ENCODE peak calls at places on chromosomes 1 and 21, in nine cellular contexts. U, Q, D, P, V, X, I, K and O are unnamed samples. For H3K4me1 and H3K36me3, the result is how much of the 10 kb centered on the place peaks cover.

GRCh38 chr1:54132485-54132884 is 20.3 kb downstream of the CDCP2 start:
- DNase-seq in Q (no peak), P (no peak), V (no peak), D (no peak), K (no peak), X (no peak), I (no peak), U (no peak), O (no peak)

GRCh38 chr1:117599822-117600221 is 6.0 kb upstream of the TENT5C start:
- DNase-seq in I (no peak), Q (no peak), D (no peak), X (no peak), V (no peak), P (peak), K (peak), U (no peak), O (no peak)

GRCh38 chr1:48794815-48795214 is 18.1 kb upstream of the BEND5 start:
- DNase-seq in I (no peak), V (no peak), K (no peak), U (no peak), D (no peak), P (no peak), X (no peak), Q (no peak), O (no peak)

GRCh38 chr1:37753473-37754321 is 11.2 kb downstream of the EPHA10 start:
- DNase-seq in X (no peak), P (no peak), I (no peak), V (no peak), Q (no peak), D (no peak), U (no peak), K (no peak), O (no peak)

GRCh38 chr1:236858203-236858602 is 63.1 kb downstream of the MTR start:
- DNase-seq in U (no peak), D (no peak), P (no peak), K (no peak), Q (no peak), V (no peak), I (no peak), X (no peak), O (no peak)

GRCh38 chr1:74419611-74420010 is 92.8 kb downstream of the LRRC53 start:
- DNase-seq in X (no peak), U (no peak), K (no peak), D (no peak), P (no peak), Q (no peak), V (no peak), I (no peak), O (no peak)

GRCh38 chr21:41830764-41831452 is 48.2 kb downstream of the PRDM15 start:
- DNase-seq in X (no peak), D (no peak), K (no peak), P (no peak), Q (no peak), V (no peak), I (no peak), U (no peak), O (no peak)

GRCh38 chr1:158058339-158059025 is 65.0 kb downstream of the KIRREL1 start:
- DNase-seq in V (no peak), P (no peak), D (no peak), U (no peak), I (no peak), Q (no peak), X (no peak), K (no peak), O (no peak)

GRCh38 chr1:199743227-199743626 is 284.3 kb upstream of the NR5A2 start:
- DNase-seq in K (no peak), I (no peak), D (no peak), U (peak), X (no peak), V (no peak), Q (no peak), P (no peak), O (no peak)

GRCh38 chr1:77683142-77683835 is 831 bp upstream of the ZZZ3 start:
- DNase-seq in X (peak), I (peak), P (peak), Q (peak), V (peak), D (peak), U (peak), K (peak), O (peak)

GRCh38 chr1:55504306-55504706 is 289.1 kb upstream of the USP24 start:
- DNase-seq in P (no peak), U (no peak), V (no peak), K (no peak), Q (no peak), D (no peak), X (no peak), I (no peak), O (no peak)

GRCh38 chr1:233679598-233679997 is 65.7 kb downstream of the KCNK1 start:
- DNase-seq in Q (no peak), V (no peak), I (no peak), D (no peak), U (no peak), P (no peak), K (no peak), X (no peak), O (no peak)

GRCh38 chr1:145997156-145998023 is 1.0 kb upstream of the TXNIP start:
- DNase-seq in D (no peak), P (peak), X (no peak), Q (no peak), U (peak), K (peak), I (peak), V (peak), O (no peak)

GRCh38 chr1:147336290-147336689 is 93.8 kb downstream of the CHD1L start:
- DNase-seq in P (no peak), D (no peak), X (no peak), I (no peak), U (no peak), Q (no peak), V (no peak), K (no peak), O (no peak)

GRCh38 chr1:21552715-21553114 is 43.5 kb downstream of the ALPL start:
- DNase-seq in D (peak), X (no peak), K (no peak), P (no peak), U (peak), Q (peak), V (no peak), I (no peak), O (no peak)

DNA sequence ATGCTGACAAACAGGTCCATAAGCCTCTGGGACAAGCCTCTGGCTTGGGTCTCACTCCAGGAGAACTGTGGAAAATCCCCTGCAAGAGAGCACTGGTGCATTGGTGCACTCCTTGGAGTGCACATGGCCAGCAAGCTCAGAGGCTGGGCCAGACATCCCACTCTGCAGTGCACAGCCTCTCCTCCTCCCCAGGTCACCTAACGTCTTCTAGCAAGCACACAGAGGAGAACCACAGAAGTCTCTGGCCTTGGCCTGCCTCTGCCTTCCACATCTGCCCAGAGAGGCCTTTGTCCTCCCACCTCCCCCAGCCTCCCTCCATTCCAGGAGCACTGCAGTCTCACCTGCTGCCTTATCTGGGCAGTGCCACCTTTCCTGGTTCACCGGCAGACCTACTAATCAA is 4.2 kb downstream of the PGLYRP3 start:
- DNase-seq in D (no peak), Q (no peak), X (no peak), K (no peak), P (no peak), U (no peak), I (no peak), V (no peak), O (no peak)
- TF ChIP-seq CTCF in D (no peak), Q (no peak), X (no peak), K (no peak), P (no peak), U (no peak), I (no peak), V (no peak), O (no peak)

GRCh38 chr1:184497962-184498723 is 111.3 kb downstream of the C1orf21 start:
- DNase-seq in K (no peak), I (no peak), Q (no peak), X (no peak), D (no peak), U (no peak), P (no peak), V (no peak), O (peak)
- H3K4me1 ChIP-seq in K (half or more), I (under half), Q (half or more), X (under half), D (under half), U (under half), P (under half), V (under half), O (under half)

GRCh38 chr1:42930178-42931107 is 28.2 kb downstream of the SLC2A1 start:
- DNase-seq in U (no peak), K (no peak), Q (no peak), X (no peak), P (no peak), I (no peak), V (no peak), D (no peak), O (no peak)

GRCh38 chr1:42927920-42928505 is 30.7 kb downstream of the SLC2A1 start:
- DNase-seq in Q (no peak), K (no peak), P (no peak), U (no peak), X (no peak), D (peak), V (no peak), I (no peak), O (no peak)

GRCh38 chr1:42931108-42931539 is 27.5 kb downstream of the SLC2A1 start:
- DNase-seq in U (peak), K (no peak), I (no peak), V (peak), Q (no peak), D (no peak), P (peak), X (no peak), O (peak)

GRCh38 chr1:42928859-42929258 is 29.8 kb downstream of the SLC2A1 start:
- DNase-seq in P (no peak), U (no peak), I (no peak), X (no peak), D (no peak), V (no peak), Q (no peak), K (no peak), O (no peak)

GRCh38 chr1:42929434-42930177 is 29.1 kb downstream of the SLC2A1 start:
- DNase-seq in X (no peak), P (no peak), U (no peak), I (no peak), K (no peak), V (no peak), D (no peak), Q (no peak), O (no peak)
- H3K36me3 ChIP-seq in X (under half), P (under half), U (under half), I (under half), K (under half), V (under half), D (under half), Q (under half), O (under half)

GRCh38 chr1:109847251-109847650 is 63.4 kb upstream of the CSF1 start:
- DNase-seq in K (no peak), U (no peak), D (no peak), P (no peak), I (no peak), V (no peak), X (no peak), Q (no peak), O (no peak)
- TF ChIP-seq CTCF in K (no peak), U (no peak), D (no peak), P (no peak), I (no peak), V (no peak), X (no peak), Q (no peak), O (no peak)

GRCh38 chr1:203797948-203798347 is 2.5 kb downstream of the ZBED6 start:
- DNase-seq in U (no peak), D (no peak), V (no peak), I (no peak), X (no peak), Q (peak), K (no peak), P (no peak), O (peak)
- H3K4me1 ChIP-seq in U (under half), D (under half), V (under half), I (half or more), X (under half), Q (half or more), K (half or more), P (under half), O (under half)

GRCh38 chr1:19894218-19894617 is 12.0 kb downstream of the OTUD3 start:
- DNase-seq in K (no peak), I (no peak), X (no peak), V (no peak), Q (no peak), U (peak), P (no peak), D (peak), O (no peak)

GRCh38 chr1:19889656-19890055 is 7.5 kb downstream of the OTUD3 start:
- DNase-seq in X (no peak), K (no peak), U (peak), I (no peak), V (no peak), D (no peak), P (no peak), Q (no peak), O (no peak)

GRCh38 chr1:19893687-19894086 is 11.5 kb downstream of the OTUD3 start:
- DNase-seq in K (no peak), I (no peak), U (no peak), X (no peak), Q (no peak), P (no peak), V (no peak), D (no peak), O (no peak)

GRCh38 chr1:19892129-19892528 is 9.9 kb downstream of the OTUD3 start:
- DNase-seq in D (no peak), V (no peak), P (no peak), K (no peak), Q (no peak), I (no peak), U (no peak), X (no peak), O (no peak)

DNA sequence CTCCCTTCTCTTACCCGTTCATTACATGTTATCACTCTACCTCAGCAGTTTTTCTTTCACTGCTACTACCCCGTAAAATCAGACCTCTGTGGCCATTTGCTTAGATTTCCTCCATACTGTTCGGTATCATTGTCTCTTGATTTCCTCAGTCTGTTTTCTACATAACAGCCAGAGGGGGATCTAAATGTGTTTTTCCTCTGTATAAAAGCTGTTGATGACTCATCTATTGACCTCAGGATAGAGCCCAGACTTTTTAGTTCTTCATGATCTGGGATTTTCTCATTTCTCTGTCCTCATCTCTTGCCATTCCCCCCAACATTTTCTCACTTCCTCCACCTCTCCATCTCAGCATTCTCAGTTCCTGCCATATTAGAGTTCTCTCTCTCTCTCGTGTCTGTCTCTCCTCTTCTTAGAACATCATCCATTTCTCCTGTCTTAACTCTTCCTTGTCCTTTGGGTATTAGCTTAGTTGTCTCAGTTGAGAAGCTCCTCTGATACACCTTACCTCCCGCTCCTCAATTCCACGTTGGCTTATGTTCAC is 10.5 kb downstream of the OTUD3 start:
- DNase-seq in V (no peak), Q (no peak), K (no peak), I (no peak), D (no peak), U (peak), P (no peak), X (no peak), O (no peak)
- H3K36me3 ChIP-seq in V (under half), Q (half or more), K (half or more), I (half or more), D (under half), U (under half), P (under half), X (under half), O (under half)

GRCh38 chr1:32650752-32651460 is at the start of gene RBBP4:
- DNase-seq in P (peak), X (peak), I (peak), K (peak), V (peak), U (peak), Q (peak), D (peak), O (peak)
- TF ChIP-seq CTCF in P (no peak), X (no peak), I (peak), K (peak), V (no peak), U (no peak), Q (no peak), D (no peak), O (no peak)